ENCODE peak calls at places on chromosome 9, in ten cellular contexts. One of them, this sample, is unnamed.

GRCh38 chr9:114371986-114372917 is 15.5 kb downstream of the AKNA start:
- DNase-seq in fibroblast of pulmonary artery: peak; percentile 54
- DNase-seq in heart left ventricle: no peak
- DNase-seq in tibial nerve: no peak
- DNase-seq in ascending aorta: peak; percentile 20
- DNase-seq in cardiac fibroblast: peak; percentile 60
- DNase-seq in NB4: peak; percentile 83
- DNase-seq in endothelial cell of umbilical vein: peak; percentile 13
- DNase-seq in upper lobe of right lung: peak; percentile 69
- DNase-seq in tibial artery: no peak
- DNase-seq in this sample: no peak

GRCh38 chr9:69149321-69149807 is 24.7 kb upstream of the TJP2 start:
- DNase-seq in fibroblast of pulmonary artery: peak; percentile 84
- DNase-seq in heart left ventricle: no peak
- DNase-seq in tibial nerve: no peak
- DNase-seq in ascending aorta: no peak
- DNase-seq in cardiac fibroblast: peak; percentile 89
- DNase-seq in NB4: no peak
- DNase-seq in endothelial cell of umbilical vein: peak; percentile 96
- DNase-seq in upper lobe of right lung: no peak
- DNase-seq in tibial artery: no peak
- DNase-seq in this sample: peak; percentile 87

GRCh38 chr9:81424431-81424830 is 264.9 kb downstream of the TLE1 start:
- DNase-seq in fibroblast of pulmonary artery: no peak
- DNase-seq in heart left ventricle: no peak
- DNase-seq in tibial nerve: no peak
- DNase-seq in ascending aorta: no peak
- DNase-seq in cardiac fibroblast: no peak
- DNase-seq in NB4: no peak
- DNase-seq in endothelial cell of umbilical vein: no peak
- DNase-seq in upper lobe of right lung: no peak
- DNase-seq in tibial artery: no peak
- DNase-seq in this sample: no peak

GRCh38 chr9:136342191-136343120 is 15.1 kb downstream of the GPSM1 start:
- DNase-seq in fibroblast of pulmonary artery: peak; percentile 71
- DNase-seq in heart left ventricle: peak; percentile 92
- DNase-seq in tibial nerve: peak; percentile 80
- DNase-seq in ascending aorta: no peak
- DNase-seq in cardiac fibroblast: peak; percentile 71
- DNase-seq in NB4: peak; percentile 88
- DNase-seq in endothelial cell of umbilical vein: peak; percentile 93
- DNase-seq in upper lobe of right lung: peak; percentile 92
- DNase-seq in tibial artery: peak; percentile 62
- DNase-seq in this sample: peak; percentile 62

GRCh38 chr9:133730994-133731715 is 7.0 kb downstream of the SARDH start:
- DNase-seq in fibroblast of pulmonary artery: no peak
- DNase-seq in heart left ventricle: no peak
- DNase-seq in tibial nerve: no peak
- DNase-seq in ascending aorta: no peak
- DNase-seq in cardiac fibroblast: no peak
- DNase-seq in NB4: no peak
- DNase-seq in endothelial cell of umbilical vein: no peak
- DNase-seq in upper lobe of right lung: peak; percentile 60
- DNase-seq in tibial artery: no peak
- DNase-seq in this sample: no peak

GRCh38 chr9:135290086-135290485 is 189.5 kb upstream of the PPP1R26 start:
- DNase-seq in fibroblast of pulmonary artery: no peak
- DNase-seq in heart left ventricle: peak; percentile 78
- DNase-seq in tibial nerve: no peak
- DNase-seq in ascending aorta: no peak
- DNase-seq in cardiac fibroblast: no peak
- DNase-seq in NB4: no peak
- DNase-seq in endothelial cell of umbilical vein: no peak
- DNase-seq in upper lobe of right lung: peak; percentile 34
- DNase-seq in tibial artery: no peak
- DNase-seq in this sample: no peak

GRCh38 chr9:136794281-136795026 is 1.7 kb upstream of the CCDC183 start:
- DNase-seq in fibroblast of pulmonary artery: no peak
- DNase-seq in heart left ventricle: no peak
- DNase-seq in tibial nerve: no peak
- DNase-seq in ascending aorta: no peak
- DNase-seq in cardiac fibroblast: no peak
- DNase-seq in NB4: no peak
- DNase-seq in endothelial cell of umbilical vein: no peak
- DNase-seq in upper lobe of right lung: no peak
- DNase-seq in tibial artery: no peak
- DNase-seq in this sample: no peak

GRCh38 chr9:113363336-113363735 is 13.4 kb downstream of the HDHD3 start:
- DNase-seq in fibroblast of pulmonary artery: no peak
- DNase-seq in heart left ventricle: no peak
- DNase-seq in tibial nerve: no peak
- DNase-seq in ascending aorta: no peak
- DNase-seq in cardiac fibroblast: no peak
- DNase-seq in NB4: no peak
- DNase-seq in endothelial cell of umbilical vein: no peak
- DNase-seq in upper lobe of right lung: no peak
- DNase-seq in tibial artery: no peak
- DNase-seq in this sample: no peak

GRCh38 chr9:126722922-126723806 is 81.7 kb upstream of the ZBTB43 start:
- DNase-seq in fibroblast of pulmonary artery: no peak
- DNase-seq in heart left ventricle: peak; percentile 52
- DNase-seq in tibial nerve: no peak
- DNase-seq in ascending aorta: no peak
- DNase-seq in cardiac fibroblast: peak; percentile 27
- DNase-seq in NB4: no peak
- DNase-seq in endothelial cell of umbilical vein: no peak
- DNase-seq in upper lobe of right lung: no peak
- DNase-seq in tibial artery: no peak
- DNase-seq in this sample: peak; percentile 42

GRCh38 chr9:109815366-109815947 is 35.5 kb downstream of the PALM2AKAP2 start:
- DNase-seq in fibroblast of pulmonary artery: no peak
- DNase-seq in heart left ventricle: no peak
- DNase-seq in tibial nerve: no peak
- DNase-seq in ascending aorta: no peak
- DNase-seq in cardiac fibroblast: no peak
- DNase-seq in NB4: no peak
- DNase-seq in endothelial cell of umbilical vein: no peak
- DNase-seq in upper lobe of right lung: no peak
- DNase-seq in tibial artery: no peak
- DNase-seq in this sample: peak; percentile 70

GRCh38 chr9:115263731-115264130 is 145.8 kb upstream of the TNC start:
- DNase-seq in fibroblast of pulmonary artery: peak; percentile 74
- DNase-seq in heart left ventricle: no peak
- DNase-seq in tibial nerve: no peak
- DNase-seq in ascending aorta: no peak
- DNase-seq in cardiac fibroblast: peak; percentile 60
- DNase-seq in NB4: no peak
- DNase-seq in endothelial cell of umbilical vein: no peak
- DNase-seq in upper lobe of right lung: no peak
- DNase-seq in tibial artery: no peak
- DNase-seq in this sample: peak; percentile 84

GRCh38 chr9:134055981-134056461 is 11.8 kb downstream of the BRD3 start:
- DNase-seq in fibroblast of pulmonary artery: peak; percentile 68
- DNase-seq in heart left ventricle: peak; percentile 90
- DNase-seq in tibial nerve: peak; percentile 62
- DNase-seq in ascending aorta: peak; percentile 9
- DNase-seq in cardiac fibroblast: peak; percentile 87
- DNase-seq in NB4: no peak
- DNase-seq in endothelial cell of umbilical vein: no peak
- DNase-seq in upper lobe of right lung: peak; percentile 92
- DNase-seq in tibial artery: peak; percentile 70
- DNase-seq in this sample: peak; percentile 72

GRCh38 chr9:114321759-114322158 is 1.1 kb upstream of the ORM1 start:
- DNase-seq in fibroblast of pulmonary artery: no peak
- DNase-seq in heart left ventricle: no peak
- DNase-seq in tibial nerve: no peak
- DNase-seq in ascending aorta: no peak
- DNase-seq in cardiac fibroblast: peak; percentile 15
- DNase-seq in NB4: no peak
- DNase-seq in endothelial cell of umbilical vein: no peak
- DNase-seq in upper lobe of right lung: peak; percentile 10
- DNase-seq in tibial artery: no peak
- DNase-seq in this sample: no peak

GRCh38 chr9:37410969-37411785 is 11.3 kb upstream of the GRHPR start:
- DNase-seq in fibroblast of pulmonary artery: no peak
- DNase-seq in heart left ventricle: no peak
- DNase-seq in tibial nerve: no peak
- DNase-seq in ascending aorta: no peak
- DNase-seq in cardiac fibroblast: peak; percentile 37
- DNase-seq in NB4: no peak
- DNase-seq in endothelial cell of umbilical vein: no peak
- DNase-seq in upper lobe of right lung: no peak
- DNase-seq in tibial artery: no peak
- DNase-seq in this sample: peak; percentile 28
- TF ChIP-seq CTCF in fibroblast of pulmonary artery: peak; percentile 46
- TF ChIP-seq CTCF in heart left ventricle: no peak
- TF ChIP-seq CTCF in tibial nerve: no peak
- TF ChIP-seq CTCF in ascending aorta: no peak
- TF ChIP-seq CTCF in cardiac fibroblast: peak; percentile 48
- TF ChIP-seq CTCF in NB4: peak; percentile 15
- TF ChIP-seq CTCF in endothelial cell of umbilical vein: peak; percentile 11
- TF ChIP-seq CTCF in upper lobe of right lung: no peak
- TF ChIP-seq CTCF in tibial artery: no peak
- TF ChIP-seq CTCF in this sample: peak; percentile 46

DNA sequence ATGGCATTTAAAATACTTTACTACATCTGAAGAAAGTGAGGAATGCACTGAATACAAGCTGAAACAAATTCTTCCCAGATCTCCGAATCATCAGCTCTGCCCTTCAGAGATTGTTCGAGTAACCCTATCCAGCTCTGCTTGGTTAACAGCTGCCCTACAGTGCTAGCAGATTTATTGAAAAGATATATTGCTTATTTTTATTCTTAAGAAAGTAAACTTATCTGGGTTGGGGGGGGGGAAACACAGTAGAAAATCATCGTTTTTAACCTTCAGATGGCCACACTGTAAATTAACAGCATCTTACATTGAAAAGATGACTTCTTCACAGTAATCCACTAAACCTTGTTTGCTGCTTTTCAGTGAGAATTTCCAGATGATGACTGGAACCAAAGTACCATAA is 210.8 kb downstream of the NFIB start:
- DNase-seq in fibroblast of pulmonary artery: no peak
- DNase-seq in heart left ventricle: no peak
- DNase-seq in tibial nerve: no peak
- DNase-seq in ascending aorta: no peak
- DNase-seq in cardiac fibroblast: no peak
- DNase-seq in NB4: no peak
- DNase-seq in endothelial cell of umbilical vein: no peak
- DNase-seq in upper lobe of right lung: no peak
- DNase-seq in tibial artery: no peak
- DNase-seq in this sample: no peak
- H3K4me3 ChIP-seq in fibroblast of pulmonary artery: no peak overlapping the region
- H3K4me3 ChIP-seq in heart left ventricle: no peak overlapping the region
- H3K4me3 ChIP-seq in tibial nerve: no peak overlapping the region
- H3K4me3 ChIP-seq in ascending aorta: peak overlapping the region; percentile 45
- H3K4me3 ChIP-seq in cardiac fibroblast: no peak overlapping the region
- H3K4me3 ChIP-seq in NB4: no peak overlapping the region
- H3K4me3 ChIP-seq in endothelial cell of umbilical vein: no peak overlapping the region
- H3K4me3 ChIP-seq in upper lobe of right lung: no peak overlapping the region
- H3K4me3 ChIP-seq in tibial artery: peak overlapping the region; percentile 29
- H3K4me3 ChIP-seq in this sample: no peak overlapping the region

DNA sequence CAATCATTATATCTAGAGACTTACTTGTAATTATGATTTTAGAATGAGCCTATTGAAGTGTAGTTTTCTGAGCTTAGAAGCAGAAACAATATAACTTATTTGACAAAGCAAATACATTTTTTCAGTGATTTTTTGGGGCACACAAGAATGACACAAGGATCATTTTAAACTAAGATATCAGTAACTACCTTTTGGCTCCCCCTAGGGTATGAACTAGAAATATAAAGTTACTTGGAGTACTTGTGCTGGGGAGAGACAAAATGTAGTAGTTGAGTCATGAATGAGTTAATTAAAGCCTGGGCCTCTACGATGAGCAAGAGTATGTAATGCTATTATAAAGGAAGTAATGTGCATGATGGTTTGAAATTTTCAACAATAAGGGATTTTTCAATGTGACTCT is 1244.1 kb upstream of the ACO1 start:
- DNase-seq in fibroblast of pulmonary artery: peak; percentile 55
- DNase-seq in heart left ventricle: no peak
- DNase-seq in tibial nerve: no peak
- DNase-seq in ascending aorta: no peak
- DNase-seq in cardiac fibroblast: peak; percentile 45
- DNase-seq in NB4: peak; percentile 57
- DNase-seq in endothelial cell of umbilical vein: no peak
- DNase-seq in upper lobe of right lung: no peak
- DNase-seq in tibial artery: no peak
- DNase-seq in this sample: no peak
- TF ChIP-seq CTCF in fibroblast of pulmonary artery: peak; percentile 50
- TF ChIP-seq CTCF in heart left ventricle: no peak
- TF ChIP-seq CTCF in tibial nerve: no peak
- TF ChIP-seq CTCF in ascending aorta: no peak
- TF ChIP-seq CTCF in cardiac fibroblast: peak; percentile 7
- TF ChIP-seq CTCF in NB4: peak; percentile 25
- TF ChIP-seq CTCF in endothelial cell of umbilical vein: no peak
- TF ChIP-seq CTCF in upper lobe of right lung: peak; percentile 30
- TF ChIP-seq CTCF in tibial artery: no peak
- TF ChIP-seq CTCF in this sample: no peak

GRCh38 chr9:96004384-96004783 is 128.9 kb downstream of the ERCC6L2 start:
- DNase-seq in fibroblast of pulmonary artery: no peak
- DNase-seq in heart left ventricle: no peak
- DNase-seq in tibial nerve: no peak
- DNase-seq in ascending aorta: no peak
- DNase-seq in cardiac fibroblast: no peak
- DNase-seq in NB4: peak; percentile 34
- DNase-seq in endothelial cell of umbilical vein: no peak
- DNase-seq in upper lobe of right lung: no peak
- DNase-seq in tibial artery: no peak
- DNase-seq in this sample: no peak

GRCh38 chr9:96008502-96009222 is 133.2 kb downstream of the ERCC6L2 start:
- DNase-seq in fibroblast of pulmonary artery: no peak
- DNase-seq in heart left ventricle: no peak
- DNase-seq in tibial nerve: no peak
- DNase-seq in ascending aorta: no peak
- DNase-seq in cardiac fibroblast: no peak
- DNase-seq in NB4: peak; percentile 79
- DNase-seq in endothelial cell of umbilical vein: no peak
- DNase-seq in upper lobe of right lung: no peak
- DNase-seq in tibial artery: no peak
- DNase-seq in this sample: peak; percentile 39

GRCh38 chr9:96006296-96006890 is 130.9 kb downstream of the ERCC6L2 start:
- DNase-seq in fibroblast of pulmonary artery: no peak
- DNase-seq in heart left ventricle: no peak
- DNase-seq in tibial nerve: no peak
- DNase-seq in ascending aorta: no peak
- DNase-seq in cardiac fibroblast: no peak
- DNase-seq in NB4: no peak
- DNase-seq in endothelial cell of umbilical vein: no peak
- DNase-seq in upper lobe of right lung: no peak
- DNase-seq in tibial artery: no peak
- DNase-seq in this sample: no peak

GRCh38 chr9:96009223-96009602 is 133.7 kb downstream of the ERCC6L2 start:
- DNase-seq in fibroblast of pulmonary artery: no peak
- DNase-seq in heart left ventricle: no peak
- DNase-seq in tibial nerve: no peak
- DNase-seq in ascending aorta: no peak
- DNase-seq in cardiac fibroblast: no peak
- DNase-seq in NB4: no peak
- DNase-seq in endothelial cell of umbilical vein: no peak
- DNase-seq in upper lobe of right lung: no peak
- DNase-seq in tibial artery: no peak
- DNase-seq in this sample: no peak

GRCh38 chr9:96006961-96007360 is 131.5 kb downstream of the ERCC6L2 start:
- DNase-seq in fibroblast of pulmonary artery: no peak
- DNase-seq in heart left ventricle: no peak
- DNase-seq in tibial nerve: no peak
- DNase-seq in ascending aorta: no peak
- DNase-seq in cardiac fibroblast: no peak
- DNase-seq in NB4: no peak
- DNase-seq in endothelial cell of umbilical vein: no peak
- DNase-seq in upper lobe of right lung: no peak
- DNase-seq in tibial artery: no peak
- DNase-seq in this sample: peak; percentile 66
- H3K4me3 ChIP-seq in fibroblast of pulmonary artery: no peak overlapping the region
- H3K4me3 ChIP-seq in heart left ventricle: no peak overlapping the region
- H3K4me3 ChIP-seq in tibial nerve: no peak overlapping the region
- H3K4me3 ChIP-seq in ascending aorta: no peak overlapping the region
- H3K4me3 ChIP-seq in cardiac fibroblast: no peak overlapping the region
- H3K4me3 ChIP-seq in NB4: no peak overlapping the region
- H3K4me3 ChIP-seq in endothelial cell of umbilical vein: no peak overlapping the region
- H3K4me3 ChIP-seq in upper lobe of right lung: no peak overlapping the region
- H3K4me3 ChIP-seq in tibial artery: no peak overlapping the region
- H3K4me3 ChIP-seq in this sample: no peak overlapping the region